ENCODE peak calls at places on chromosomes 12 and 14, in nine cellular contexts. V is HepG2, J is gastrocnemius medialis, Y is HCT116, X is stomach, R is ovary, L is transverse colon, D is IMR-90, C is Peyer's patch. N is an unnamed sample.

GRCh38 chr14:52551205-52551604 is 1.1 kb downstream of the TXNDC16 start:
- DNase-seq in J (no peak), R (no peak), Y (no peak), L (no peak), V (no peak), X (no peak), D (no peak), C (no peak), N (no peak)

GRCh38 chr14:68894802-68895201 is 84.3 kb downstream of the ACTN1 start:
- DNase-seq in J (no peak), R (no peak), C (no peak), X (no peak), L (no peak), D (peak), V (no peak), Y (no peak), N (no peak)

GRCh38 chr14:59190372-59190771 is 1.9 kb downstream of the DAAM1 start:
- DNase-seq in V (peak), L (peak), X (no peak), Y (no peak), C (peak), R (no peak), D (no peak), J (no peak), N (no peak)

GRCh38 chr14:34496679-34497513 is 34.9 kb upstream of the SPTSSA start:
- DNase-seq in C (peak), V (peak), J (peak), Y (peak), R (peak), L (peak), X (peak), D (peak), N (peak)

GRCh38 chr12:86669010-86669409 is 412.8 kb upstream of the MGAT4C start:
- DNase-seq in V (no peak), X (no peak), J (no peak), R (no peak), Y (no peak), C (no peak), D (no peak), L (no peak), N (no peak)

GRCh38 chr14:34874386-34875030 is 652 bp downstream of the BAZ1A start:
- DNase-seq in J (peak), C (peak), D (peak), Y (no peak), L (peak), V (peak), R (peak), X (peak), N (peak)

GRCh38 chr12:105848286-105848685 is 290.5 kb downstream of the NUAK1 start:
- DNase-seq in V (no peak), C (no peak), J (no peak), D (no peak), L (no peak), Y (no peak), X (no peak), R (no peak), N (no peak)

GRCh38 chr12:77796775-77797174 is 33.9 kb upstream of the NAV3 start:
- DNase-seq in Y (no peak), D (peak), V (no peak), L (no peak), J (no peak), R (no peak), C (no peak), X (no peak), N (no peak)

GRCh38 chr12:125249066-125249824 is 184.0 kb downstream of the AACS start:
- DNase-seq in Y (no peak), R (no peak), J (no peak), L (no peak), D (no peak), X (no peak), V (no peak), C (no peak), N (no peak)

GRCh38 chr12:48750215-48750614 is 33.7 kb upstream of the CCNT1 start:
- DNase-seq in J (no peak), R (no peak), L (no peak), Y (no peak), C (no peak), V (no peak), D (peak), X (no peak), N (no peak)

GRCh38 chr12:93938317-93938716 is 210.1 kb upstream of the PLXNC1 start:
- DNase-seq in C (no peak), R (no peak), J (no peak), L (no peak), Y (no peak), V (no peak), D (no peak), X (no peak), N (no peak)

GRCh38 chr14:36604757-36605505 is 22.5 kb upstream of the NKX2-8 start:
- DNase-seq in V (peak), R (no peak), Y (peak), L (peak), C (peak), X (peak), J (no peak), D (peak), N (no peak)

GRCh38 chr14:75418779-75419768 is 8.7 kb upstream of the JDP2 start:
- DNase-seq in V (no peak), X (peak), Y (peak), L (peak), J (no peak), C (peak), D (no peak), R (no peak), N (no peak)

GRCh38 chr14:90891326-90891725 is 75.1 kb upstream of the TTC7B start:
- DNase-seq in J (no peak), V (no peak), X (no peak), D (no peak), Y (no peak), L (no peak), R (no peak), C (no peak), N (no peak)

GRCh38 chr14:59267046-59267445 is 78.6 kb downstream of the DAAM1 start:
- DNase-seq in J (no peak), X (no peak), Y (no peak), D (peak), C (no peak), V (no peak), L (no peak), R (no peak), N (no peak)

GRCh38 chr12:18428416-18428815 is 167.1 kb downstream of the PIK3C2G start:
- DNase-seq in V (no peak), D (no peak), C (no peak), X (no peak), L (no peak), Y (no peak), R (no peak), J (no peak), N (no peak)

GRCh38 chr12:224330-224729 is 10.4 kb upstream of the SLC6A12 start:
- DNase-seq in D (no peak), L (no peak), X (no peak), Y (no peak), J (no peak), V (no peak), R (no peak), C (no peak), N (no peak)

GRCh38 chr12:70214972-70215617 is 28.1 kb upstream of the CNOT2 start:
- DNase-seq in J (no peak), D (no peak), V (no peak), C (no peak), R (no peak), Y (no peak), L (no peak), X (no peak), N (no peak)

GRCh38 chr12:89936631-89937030 is 228.0 kb upstream of the ATP2B1 start:
- DNase-seq in C (no peak), X (no peak), D (no peak), J (no peak), V (no peak), L (no peak), Y (no peak), R (no peak), N (no peak)

GRCh38 chr12:89939468-89940215 is 231.0 kb upstream of the ATP2B1 start:
- DNase-seq in R (no peak), C (no peak), D (peak), Y (no peak), J (no peak), V (no peak), X (no peak), L (no peak), N (no peak)

GRCh38 chr12:89933911-89934310 is 225.3 kb upstream of the ATP2B1 start:
- DNase-seq in J (no peak), Y (no peak), X (no peak), V (no peak), R (no peak), L (no peak), D (peak), C (no peak), N (no peak)

GRCh38 chr12:89932950-89933349 is 224.3 kb upstream of the ATP2B1 start:
- DNase-seq in R (no peak), D (peak), Y (no peak), V (no peak), X (no peak), L (no peak), C (no peak), J (no peak), N (no peak)

DNA sequence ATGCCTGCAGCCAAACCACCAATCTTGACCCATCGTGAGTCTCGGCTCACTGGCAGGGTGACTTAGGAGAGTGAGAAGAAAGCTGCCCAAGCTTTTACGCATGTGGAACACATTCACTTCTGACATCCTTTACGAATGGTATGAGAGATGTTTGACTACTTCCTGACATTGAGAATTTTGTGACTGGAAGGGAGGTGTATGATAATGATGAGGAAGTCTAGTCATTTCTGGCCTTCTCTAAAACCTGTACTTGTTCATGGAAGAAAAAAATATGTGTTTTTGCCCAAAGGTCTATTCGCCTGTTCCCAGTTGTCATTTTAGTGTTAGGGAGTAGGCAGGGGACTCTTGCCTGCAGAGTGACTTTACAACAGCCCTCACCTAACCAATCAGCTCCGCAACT is 227.2 kb upstream of the ATP2B1 start:
- DNase-seq in C (no peak), D (no peak), V (no peak), L (no peak), Y (no peak), X (no peak), J (no peak), R (no peak), N (no peak)
- TF ChIP-seq POLR2A in C (no peak), D (no peak), V (no peak), L (no peak), Y (no peak), X (no peak), J (no peak), R (no peak), N (no peak)

GRCh38 chr12:11886339-11886738 is 184.4 kb upstream of the BCL2L14 start:
- DNase-seq in X (no peak), C (no peak), L (no peak), R (no peak), J (no peak), Y (no peak), V (no peak), D (no peak), N (no peak)
- H3K27ac ChIP-seq in X (peak), C (peak), L (peak), R (no peak), J (no peak), Y (no peak), V (peak), D (no peak), N (peak)

GRCh38 chr12:3206536-3207072 is 129.4 kb downstream of the TSPAN9 start:
- DNase-seq in X (no peak), D (no peak), Y (no peak), L (no peak), V (no peak), C (no peak), J (no peak), R (no peak), N (no peak)
- H3K4me3 ChIP-seq in X (no peak), D (no peak), Y (no peak), L (no peak), V (no peak), C (no peak), J (no peak), R (no peak), N (no peak)

DNA sequence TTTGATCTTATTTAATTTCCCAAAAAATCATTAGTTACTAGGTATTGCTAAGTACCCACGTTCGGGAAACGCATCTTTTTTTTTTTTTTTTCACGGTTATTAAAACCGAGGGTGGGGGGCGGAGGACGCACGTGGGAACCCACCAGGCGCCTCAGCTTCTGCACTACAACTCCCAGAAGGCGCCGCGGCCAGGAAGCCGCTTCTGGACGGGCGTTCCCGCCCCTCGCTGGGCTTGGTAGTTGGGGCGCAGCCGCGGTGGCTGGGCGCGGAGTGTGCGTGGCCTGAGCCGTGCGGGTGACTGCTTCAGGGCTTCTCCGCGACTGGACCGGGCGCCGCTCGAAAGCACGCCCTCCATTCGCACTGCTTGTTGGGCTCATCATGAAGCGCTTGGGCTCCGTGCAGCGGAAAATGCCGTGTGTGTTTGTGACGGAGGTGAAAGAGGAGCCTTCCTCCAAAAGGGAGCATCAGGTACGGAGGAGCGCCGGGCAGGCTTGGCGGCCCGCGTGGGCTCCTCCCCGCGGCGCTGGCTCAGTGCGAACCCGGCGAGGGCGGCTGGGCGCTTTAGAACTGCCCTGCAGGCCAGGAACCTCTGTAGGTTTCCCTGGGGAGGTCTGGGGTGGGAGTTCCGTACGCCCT is 6.2 kb upstream of the C12orf50 start:
- DNase-seq in J (peak), V (peak), L (peak), D (peak), Y (peak), X (peak), C (peak), R (peak), N (peak)
- TF ChIP-seq POLR2A in J (peak), V (peak), L (peak), D (peak), Y (peak), X (no peak), C (peak), R (peak), N (no peak)

GRCh38 chr12:109900752-109901580 is 892 bp downstream of the TCHP start:
- DNase-seq in C (no peak), X (no peak), R (no peak), Y (no peak), D (no peak), V (no peak), J (no peak), L (no peak), N (no peak)
- H3K27ac ChIP-seq in C (peak), X (peak), R (no peak), Y (peak), D (peak), V (peak), J (peak), L (peak), N (no peak)

DNA sequence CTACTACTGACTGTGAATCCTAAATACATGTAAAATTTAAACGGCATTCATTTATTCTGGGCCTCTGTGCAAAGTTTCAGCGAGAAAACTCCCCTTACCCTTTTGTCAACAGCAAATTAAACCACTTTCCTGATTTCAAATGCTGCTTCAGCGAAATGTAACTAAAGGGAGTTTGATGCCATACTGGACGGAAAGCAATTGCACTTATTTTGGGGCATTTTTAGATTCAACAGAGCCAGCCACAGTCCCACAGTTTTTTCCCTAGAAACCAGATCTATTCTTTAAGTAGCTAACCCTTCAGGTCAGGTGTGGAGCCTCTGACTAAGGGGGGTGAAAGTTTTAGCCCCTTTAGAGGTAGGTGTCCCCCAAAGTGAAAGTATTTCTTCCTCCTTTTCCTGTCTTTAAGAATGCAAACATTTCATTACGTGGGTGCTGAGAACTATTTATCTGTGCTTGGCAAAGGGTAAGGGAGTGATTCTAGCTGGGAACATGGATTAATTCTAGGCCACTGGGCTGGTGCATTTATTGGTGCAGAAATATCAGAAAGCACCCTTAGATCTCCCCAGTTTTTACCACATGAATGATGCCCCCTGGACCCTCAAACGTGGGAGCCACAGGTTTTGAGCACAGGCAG is 72.7 kb downstream of the SPTB start:
- DNase-seq in J (no peak), V (no peak), L (no peak), D (no peak), Y (no peak), X (no peak), C (no peak), R (no peak), N (no peak)
- H3K4me3 ChIP-seq in J (no peak), V (no peak), L (no peak), D (no peak), Y (no peak), X (no peak), C (no peak), R (no peak), N (no peak)

GRCh38 chr12:123449103-123449736 is 8.7 kb upstream of the SNRNP35 start:
- DNase-seq in J (no peak), D (no peak), Y (no peak), X (no peak), V (peak), R (no peak), C (no peak), L (no peak), N (no peak)

GRCh38 chr12:123441523-123442164 is 5.2 kb upstream of the RILPL2 start:
- DNase-seq in X (no peak), R (no peak), J (no peak), V (no peak), C (no peak), Y (no peak), L (no peak), D (no peak), N (no peak)

GRCh38 chr12:123442774-123443173 is 6.3 kb upstream of the RILPL2 start:
- DNase-seq in V (no peak), C (no peak), Y (no peak), L (no peak), R (no peak), X (no peak), J (no peak), D (no peak), N (no peak)

GRCh38 chr12:123444396-123445026 is 8.0 kb upstream of the RILPL2 start:
- DNase-seq in X (no peak), C (no peak), V (peak), J (no peak), Y (no peak), L (no peak), R (no peak), D (peak), N (no peak)

GRCh38 chr12:123445388-123446344 is 9.2 kb upstream of the RILPL2 start:
- DNase-seq in C (peak), L (no peak), V (no peak), J (no peak), X (peak), Y (no peak), D (peak), R (no peak), N (no peak)
- TF ChIP-seq POLR2A in C (no peak), L (no peak), V (no peak), J (no peak), X (no peak), Y (no peak), D (no peak), R (no peak), N (no peak)

GRCh38 chr12:95116341-95116740 is 42.9 kb upstream of the NR2C1 start:
- DNase-seq in J (no peak), L (no peak), X (no peak), R (no peak), V (no peak), Y (no peak), C (no peak), D (no peak), N (no peak)
- H3K27ac ChIP-seq in J (no peak), L (peak), X (no peak), R (no peak), V (no peak), Y (peak), C (no peak), D (no peak), N (no peak)

DNA sequence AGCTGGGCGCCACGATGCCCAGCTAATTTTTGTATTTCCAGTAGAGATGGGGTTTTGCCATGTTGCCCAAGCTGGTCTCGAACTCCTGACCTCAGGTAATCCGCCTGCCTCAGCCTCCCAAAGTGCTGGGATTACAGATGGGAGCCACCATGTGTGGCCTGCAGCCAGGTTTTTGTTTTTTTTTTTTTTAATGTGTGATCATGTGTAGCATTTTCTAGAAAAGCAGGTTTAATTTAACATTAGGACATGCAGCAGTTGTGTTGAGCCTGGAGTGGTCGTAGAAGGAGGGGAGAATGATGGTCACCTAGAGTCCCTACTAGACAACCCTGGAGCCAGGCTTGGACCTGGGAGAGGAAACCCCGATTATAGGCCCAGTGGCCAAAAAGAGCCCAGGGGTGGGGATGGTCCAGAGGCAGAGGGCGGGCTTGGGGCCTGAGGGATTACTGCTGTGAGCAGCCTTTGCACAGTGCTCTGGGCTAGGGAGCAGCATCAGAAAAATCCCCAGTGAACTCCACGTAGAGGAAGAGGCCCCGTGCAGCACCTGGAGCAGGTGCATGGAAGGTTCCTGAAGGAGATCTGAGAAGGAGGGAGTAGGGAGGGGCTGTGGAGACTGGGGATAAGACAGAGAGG is 13.6 kb downstream of the DLK1 start:
- DNase-seq in V (no peak), J (no peak), X (no peak), D (no peak), C (no peak), Y (no peak), L (no peak), R (no peak), N (no peak)
- H3K4me3 ChIP-seq in V (no peak), J (no peak), X (no peak), D (no peak), C (no peak), Y (no peak), L (no peak), R (no peak), N (no peak)